ENCODE peak calls at places on chromosomes 4 and X, in ten cellular contexts. X, R, K, S, F, M, N, J, D and V are unnamed samples. For H3K4me1, the result is how much of the 10 kb centered on the place peaks cover.

GRCh38 chr4:120844528-120844921 is 78.0 kb downstream of the PRDM5 start:
- DNase-seq in X (no peak), R (no peak), K (no peak), S (no peak), F (no peak), M (no peak), N (no peak), J (no peak), D (no peak), V (no peak)

GRCh38 chrX:13651150-13651549 is 1.8 kb upstream of the TCEANC start:
- DNase-seq in X (no peak), R (no peak), K (no peak), S (no peak), F (no peak), M (no peak), N (peak), J (no peak), D (no peak), V (no peak)

GRCh38 chr4:88015659-88016295 is 8.3 kb downstream of the PKD2 start:
- DNase-seq in X (no peak), R (no peak), K (no peak), S (no peak), F (no peak), M (no peak), N (no peak), J (no peak), D (no peak), V (no peak)

GRCh38 chr4:185911556-185912064 is 99.6 kb upstream of the SORBS2 start:
- DNase-seq in X (peak), R (no peak), K (no peak), S (no peak), F (no peak), M (peak), N (peak), J (no peak), D (no peak), V (no peak)

GRCh38 chr4:101346312-101346561 is 1.1 kb downstream of the PPP3CA start:
- DNase-seq in X (no peak), R (no peak), K (peak), S (no peak), F (peak), M (peak), N (no peak), J (no peak), D (peak), V (no peak)

GRCh38 chrX:11474021-11474420 is 180.8 kb downstream of the AMELX start:
- DNase-seq in X (no peak), R (no peak), K (no peak), S (no peak), F (no peak), M (no peak), N (no peak), J (no peak), D (no peak), V (no peak)

GRCh38 chr4:166315721-166316467 is 442.9 kb downstream of the TLL1 start:
- DNase-seq in X (no peak), R (no peak), K (no peak), S (no peak), F (no peak), M (no peak), N (no peak), J (no peak), D (no peak), V (no peak)

GRCh38 chr4:123898941-123899666 is 502.5 kb downstream of the SPRY1 start:
- DNase-seq in X (no peak), R (no peak), K (no peak), S (no peak), F (no peak), M (no peak), N (no peak), J (no peak), D (no peak), V (no peak)

GRCh38 chr4:23779839-23780238 is 110.0 kb downstream of the PPARGC1A start:
- DNase-seq in X (no peak), R (no peak), K (no peak), S (no peak), F (no peak), M (peak), N (no peak), J (no peak), D (no peak), V (no peak)

GRCh38 chrX:102651968-102652744 is 873 bp downstream of the GPRASP1 start:
- DNase-seq in X (peak), R (no peak), K (peak), S (peak), F (peak), M (peak), N (peak), J (peak), D (no peak), V (peak)

GRCh38 chrX:27391601-27392000 is 71.5 kb downstream of the PPP4R3C start:
- DNase-seq in X (no peak), R (no peak), K (no peak), S (no peak), F (no peak), M (no peak), N (peak), J (no peak), D (no peak), V (no peak)

GRCh38 chr4:147799986-147800555 is 68.2 kb downstream of the ARHGAP10 start:
- DNase-seq in X (no peak), R (no peak), K (peak), S (peak), F (peak), M (no peak), N (peak), J (no peak), D (no peak), V (peak)

GRCh38 chr4:140249351-140249750 is 95.4 kb upstream of the MAML3 start:
- DNase-seq in X (peak), R (no peak), K (peak), S (peak), F (no peak), M (no peak), N (no peak), J (no peak), D (peak), V (no peak)

GRCh38 chrX:149074429-149074828 is 430.7 kb downstream of the IDS start:
- DNase-seq in X (peak), R (no peak), K (peak), S (peak), F (no peak), M (no peak), N (peak), J (peak), D (peak), V (no peak)

GRCh38 chrX:116232833-116233232 is 62.3 kb downstream of the AGTR2 start:
- DNase-seq in X (peak), R (no peak), K (no peak), S (peak), F (no peak), M (no peak), N (peak), J (no peak), D (no peak), V (no peak)

GRCh38 chr4:27678027-27678426 is 817.4 kb downstream of the STIM2 start:
- DNase-seq in X (no peak), R (no peak), K (no peak), S (no peak), F (no peak), M (no peak), N (no peak), J (no peak), D (no peak), V (no peak)

GRCh38 chr4:13483142-13484044 is 747 bp downstream of the RAB28 start:
- DNase-seq in X (peak), R (peak), K (peak), S (peak), F (no peak), M (peak), N (peak), J (peak), D (peak), V (peak)

GRCh38 chr4:163878336-163879121 is 384.0 kb downstream of the TMA16 start:
- DNase-seq in X (no peak), R (no peak), K (no peak), S (no peak), F (no peak), M (no peak), N (no peak), J (no peak), D (no peak), V (no peak)

GRCh38 chr4:162131256-162131655 is 32.5 kb downstream of the FSTL5 start:
- DNase-seq in X (no peak), R (no peak), K (no peak), S (no peak), F (no peak), M (no peak), N (no peak), J (no peak), D (no peak), V (no peak)

GRCh38 chr4:159764343-159764952 is 661.6 kb downstream of the RAPGEF2 start:
- DNase-seq in X (peak), R (no peak), K (no peak), S (peak), F (no peak), M (peak), N (peak), J (no peak), D (peak), V (no peak)

GRCh38 chr4:120839624-120839973 is 82.9 kb downstream of the PRDM5 start:
- DNase-seq in X (no peak), R (no peak), K (no peak), S (no peak), F (no peak), M (no peak), N (no peak), J (no peak), D (no peak), V (no peak)

GRCh38 chr4:182770969-182771330 is 146.2 kb downstream of the DCTD start:
- DNase-seq in X (no peak), R (no peak), K (no peak), S (no peak), F (no peak), M (no peak), N (peak), J (no peak), D (no peak), V (no peak)

GRCh38 chr4:11505225-11505971 is 76.7 kb upstream of the HS3ST1 start:
- DNase-seq in X (no peak), R (no peak), K (no peak), S (no peak), F (no peak), M (no peak), N (peak), J (no peak), D (no peak), V (no peak)

GRCh38 chrX:127558811-127559210 is 493.4 kb downstream of the ACTRT1 start:
- DNase-seq in X (no peak), R (no peak), K (no peak), S (no peak), F (no peak), M (no peak), N (no peak), J (no peak), D (no peak), V (no peak)

GRCh38 chr4:8322794-8323704 is 53.5 kb downstream of the HTRA3 start:
- DNase-seq in X (no peak), R (no peak), K (no peak), S (no peak), F (no peak), M (no peak), N (no peak), J (no peak), D (no peak), V (no peak)

GRCh38 chr4:83484500-83485431 is at the start of gene ABRAXAS1:
- DNase-seq in X (peak), R (peak), K (peak), S (peak), F (peak), M (peak), N (peak), J (peak), D (peak), V (peak)

GRCh38 chrX:38206036-38206435 is 14.6 kb downstream of the SRPX start:
- DNase-seq in X (peak), R (no peak), K (no peak), S (peak), F (no peak), M (no peak), N (peak), J (no peak), D (no peak), V (no peak)

GRCh38 chrX:69287025-69287540 is 121.8 kb upstream of the PJA1 start:
- DNase-seq in X (no peak), R (no peak), K (no peak), S (no peak), F (no peak), M (no peak), N (no peak), J (no peak), D (no peak), V (no peak)

GRCh38 chr4:83011779-83012630 is 1.4 kb upstream of the LIN54 start:
- DNase-seq in X (peak), R (peak), K (no peak), S (peak), F (peak), M (no peak), N (no peak), J (peak), D (peak), V (no peak)

GRCh38 chr4:41957634-41958033 is 22.4 kb downstream of the TMEM33 start:
- DNase-seq in X (peak), R (no peak), K (no peak), S (peak), F (no peak), M (peak), N (no peak), J (no peak), D (peak), V (no peak)

GRCh38 chr4:24137963-24138601 is 248.2 kb upstream of the PPARGC1A start:
- DNase-seq in X (no peak), R (no peak), K (no peak), S (peak), F (no peak), M (no peak), N (no peak), J (no peak), D (no peak), V (no peak)

GRCh38 chrX:14352511-14352910 is 176.8 kb upstream of the GLRA2 start:
- DNase-seq in X (peak), R (no peak), K (no peak), S (no peak), F (no peak), M (no peak), N (peak), J (no peak), D (no peak), V (no peak)

GRCh38 chr4:15194520-15194919 is 192.2 kb downstream of the CPEB2 start:
- DNase-seq in X (no peak), R (no peak), K (no peak), S (no peak), F (no peak), M (no peak), N (peak), J (no peak), D (no peak), V (no peak)

GRCh38 chr4:27016551-27016950 is 155.9 kb downstream of the STIM2 start:
- DNase-seq in X (peak), R (no peak), K (no peak), S (no peak), F (no peak), M (no peak), N (peak), J (no peak), D (no peak), V (no peak)

GRCh38 chr4:177079327-177079726 is 230.3 kb upstream of the NEIL3 start:
- DNase-seq in X (peak), R (no peak), K (no peak), S (no peak), F (no peak), M (no peak), N (no peak), J (no peak), D (no peak), V (no peak)

GRCh38 chr4:108024078-108024990 is 34.6 kb downstream of the HADH start:
- DNase-seq in X (no peak), R (no peak), K (no peak), S (no peak), F (no peak), M (no peak), N (no peak), J (no peak), D (no peak), V (no peak)

GRCh38 chrX:16643160-16643559 is 6.8 kb upstream of the S100G start:
- DNase-seq in X (peak), R (no peak), K (no peak), S (peak), F (no peak), M (no peak), N (peak), J (no peak), D (no peak), V (no peak)

DNA sequence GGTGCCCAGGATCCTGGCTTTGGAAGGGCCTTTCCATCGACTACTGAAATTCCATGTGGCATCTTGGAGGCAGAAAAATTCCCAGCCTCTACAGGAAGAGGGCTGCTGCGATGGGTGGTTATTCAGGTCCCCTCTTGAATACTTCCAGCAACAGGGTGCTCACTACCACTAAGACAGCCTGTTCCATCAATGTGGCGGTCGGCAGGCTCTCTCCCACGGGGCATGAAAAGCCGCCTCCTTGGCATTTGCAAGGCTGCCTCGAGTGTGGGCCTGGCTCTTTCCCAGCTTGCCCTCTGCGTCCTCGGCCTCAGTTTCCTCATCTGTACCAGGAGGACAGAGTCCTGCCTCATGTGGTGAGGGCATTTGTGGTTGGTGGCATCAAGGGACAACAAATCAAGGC is 62.4 kb downstream of the ADRA2C start:
- DNase-seq in X (no peak), R (no peak), K (no peak), S (no peak), F (no peak), M (no peak), N (no peak), J (no peak), D (no peak), V (no peak)
- H3K27ac ChIP-seq in X (no peak), R (no peak), K (no peak), S (no peak), F (no peak), M (no peak), N (no peak), J (no peak), D (no peak), V (no peak)

DNA sequence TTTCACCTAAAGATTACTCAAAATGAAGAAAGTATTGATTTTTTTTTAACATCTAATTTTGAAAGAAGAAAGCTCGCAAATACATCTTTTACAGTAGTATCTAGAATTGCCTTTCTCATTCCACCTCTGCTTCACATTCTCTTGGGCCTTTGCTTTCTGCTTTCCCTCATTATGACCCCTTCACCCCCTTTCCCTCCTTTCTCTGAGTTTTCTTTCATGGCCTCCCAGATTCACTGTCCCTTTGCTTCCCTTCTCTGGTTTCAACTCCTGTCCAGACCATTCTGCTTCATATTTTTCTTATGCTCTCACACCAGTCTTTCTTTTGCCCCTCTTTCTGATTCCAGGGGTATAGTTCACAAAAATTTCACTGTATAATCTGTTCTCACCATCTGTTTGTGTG is 29.0 kb downstream of the ADH5 start:
- DNase-seq in X (no peak), R (no peak), K (no peak), S (no peak), F (no peak), M (no peak), N (no peak), J (no peak), D (no peak), V (no peak)
- H3K4me1 ChIP-seq in X (under half), R (under half), K (under half), S (under half), F (under half), M (under half), N (under half), J (under half), D (under half), V (under half)

GRCh38 chr4:5050520-5050955 is 742 bp upstream of the STK32B start:
- DNase-seq in X (peak), R (peak), K (peak), S (peak), F (no peak), M (peak), N (peak), J (peak), D (peak), V (no peak)

GRCh38 chr4:5052726-5053425 is 1.6 kb downstream of the STK32B start:
- DNase-seq in X (peak), R (no peak), K (no peak), S (peak), F (no peak), M (no peak), N (no peak), J (no peak), D (no peak), V (no peak)

GRCh38 chr4:5051210-5051691 is at the start of gene STK32B:
- DNase-seq in X (peak), R (no peak), K (no peak), S (peak), F (no peak), M (peak), N (peak), J (peak), D (no peak), V (no peak)

GRCh38 chr4:5052424-5052702 is 1.1 kb downstream of the STK32B start:
- DNase-seq in X (no peak), R (no peak), K (no peak), S (no peak), F (no peak), M (no peak), N (no peak), J (no peak), D (no peak), V (no peak)

GRCh38 chr4:5051692-5052423 is 578 bp downstream of the STK32B start:
- DNase-seq in X (peak), R (no peak), K (no peak), S (peak), F (no peak), M (no peak), N (peak), J (no peak), D (no peak), V (no peak)
- H3K4me3 ChIP-seq in X (peak), R (peak), K (no peak), S (peak), F (peak), M (peak), N (peak), J (peak), D (no peak), V (no peak)

GRCh38 chr4:141647982-141648381 is 11.6 kb downstream of the IL15 start:
- DNase-seq in X (no peak), R (no peak), K (no peak), S (no peak), F (no peak), M (no peak), N (no peak), J (no peak), D (no peak), V (no peak)
- H3K27ac ChIP-seq in X (no peak), R (no peak), K (no peak), S (no peak), F (no peak), M (no peak), N (no peak), J (no peak), D (no peak), V (no peak)

GRCh38 chr4:94516999-94517398 is 65.3 kb downstream of the PDLIM5 start:
- DNase-seq in X (peak), R (no peak), K (no peak), S (peak), F (no peak), M (no peak), N (peak), J (no peak), D (no peak), V (no peak)
- H3K4me1 ChIP-seq in X (under half), R (under half), K (under half), S (under half), F (under half), M (under half), N (under half), J (under half), D (under half), V (under half)